ENCODE peak calls at places on chromosomes 12 and 14, in six cellular contexts. N, S, U, C, D and A are unnamed samples.

GRCh38 chr14:100653409-100653808 is 66.2 kb upstream of the BEGAIN start:
- DNase-seq in N (no peak), S (no peak), U (no peak), C (no peak), D (no peak), A (peak; percentile 58)

GRCh38 chr12:2064078-2064507 is 11.3 kb downstream of the CACNA1C start:
- DNase-seq in N (no peak), S (no peak), U (peak; percentile 35), C (no peak), D (no peak), A (no peak)

GRCh38 chr12:4910502-4911315 is 1.0 kb downstream of the KCNA1 start:
- DNase-seq in N (no peak), S (no peak), U (no peak), C (no peak), D (no peak), A (peak; percentile 43)

GRCh38 chr12:79844693-79845092 is 90.2 kb downstream of the PPP1R12A start:
- DNase-seq in N (peak; percentile 9), S (no peak), U (peak; percentile 77), C (no peak), D (no peak), A (no peak)

GRCh38 chr14:52106853-52107252 is 38.0 kb upstream of the NID2 start:
- DNase-seq in N (no peak), S (no peak), U (no peak), C (no peak), D (no peak), A (no peak)

GRCh38 chr14:62532186-62532585 is 513.1 kb downstream of the KCNH5 start:
- DNase-seq in N (no peak), S (no peak), U (no peak), C (no peak), D (no peak), A (no peak)

GRCh38 chr12:14567311-14568195 is at the start of gene PLBD1:
- DNase-seq in N (no peak), S (no peak), U (peak; percentile 43), C (peak; percentile 80), D (peak; percentile 91), A (peak; percentile 42)

GRCh38 chr12:6122211-6122610 is 2.3 kb downstream of the VWF start:
- DNase-seq in N (no peak), S (no peak), U (no peak), C (no peak), D (no peak), A (no peak)

GRCh38 chr12:89181271-89181920 is 170.9 kb downstream of the DUSP6 start:
- DNase-seq in N (peak; percentile 53), S (no peak), U (peak; percentile 87), C (no peak), D (no peak), A (no peak)

GRCh38 chr14:57769863-57770523 is 95.9 kb downstream of the SLC35F4 start:
- DNase-seq in N (no peak), S (no peak), U (no peak), C (no peak), D (no peak), A (no peak)

GRCh38 chr12:104720346-104721064 is 237.6 kb downstream of the SLC41A2 start:
- DNase-seq in N (no peak), S (no peak), U (no peak), C (no peak), D (no peak), A (no peak)

GRCh38 chr12:52202361-52203078 is 10.7 kb upstream of the KRT80 start:
- DNase-seq in N (no peak), S (no peak), U (peak; percentile 64), C (no peak), D (peak; percentile 86), A (peak; percentile 21)

GRCh38 chr12:118608770-118609344 is 232.5 kb downstream of the SUDS3 start:
- DNase-seq in N (no peak), S (no peak), U (no peak), C (no peak), D (no peak), A (no peak)

GRCh38 chr12:92398565-92399309 is 253.1 kb upstream of the BTG1 start:
- DNase-seq in N (no peak), S (no peak), U (no peak), C (no peak), D (no peak), A (no peak)

GRCh38 chr14:89973234-89973823 is 17.6 kb downstream of the TDP1 start:
- DNase-seq in N (no peak), S (no peak), U (peak; percentile 83), C (peak; percentile 51), D (no peak), A (peak; percentile 82)

GRCh38 chr12:128817115-128818015 is 6.4 kb downstream of the SLC15A4 start:
- DNase-seq in N (no peak), S (no peak), U (peak; percentile 60), C (peak; percentile 94), D (no peak), A (no peak)

GRCh38 chr12:22051114-22051698 is 5.2 kb downstream of the CMAS start:
- DNase-seq in N (no peak), S (no peak), U (no peak), C (no peak), D (no peak), A (no peak)

GRCh38 chr12:6570264-6570887 is 2.3 kb upstream of the NOP2 start:
- DNase-seq in N (no peak), S (no peak), U (peak; percentile 41), C (peak; percentile 52), D (no peak), A (peak; percentile 84)

GRCh38 chr12:50690923-50691322 is 73.0 kb upstream of the ATF1 start:
- DNase-seq in N (no peak), S (no peak), U (peak; percentile 79), C (peak; percentile 21), D (peak; percentile 80), A (no peak)

DNA sequence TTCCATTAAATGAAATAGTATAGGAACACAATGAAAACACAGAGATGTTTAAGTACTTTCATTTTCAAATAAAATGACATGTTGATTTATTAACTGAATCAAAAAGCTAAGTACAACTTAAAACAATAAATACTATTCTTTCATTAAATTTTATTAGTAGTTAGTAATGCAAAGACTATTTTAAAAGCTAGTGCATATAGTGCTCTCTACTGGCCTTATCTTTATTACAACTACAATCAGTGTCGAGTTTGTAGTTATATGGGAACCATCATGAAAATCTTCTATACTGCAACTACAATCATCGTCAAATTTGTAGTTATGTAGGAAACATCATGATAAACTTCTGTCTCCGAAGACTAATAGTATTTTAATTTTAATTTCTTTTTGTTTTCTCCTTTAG is 8.9 kb upstream of the LIN7A start:
- DNase-seq in N (no peak), S (no peak), U (peak; percentile 19), C (no peak), D (no peak), A (no peak)
- TF ChIP-seq CTCF in N (no peak), S (peak; percentile 63), U (peak; percentile 30), C (no peak), D (no peak), A (no peak)

DNA sequence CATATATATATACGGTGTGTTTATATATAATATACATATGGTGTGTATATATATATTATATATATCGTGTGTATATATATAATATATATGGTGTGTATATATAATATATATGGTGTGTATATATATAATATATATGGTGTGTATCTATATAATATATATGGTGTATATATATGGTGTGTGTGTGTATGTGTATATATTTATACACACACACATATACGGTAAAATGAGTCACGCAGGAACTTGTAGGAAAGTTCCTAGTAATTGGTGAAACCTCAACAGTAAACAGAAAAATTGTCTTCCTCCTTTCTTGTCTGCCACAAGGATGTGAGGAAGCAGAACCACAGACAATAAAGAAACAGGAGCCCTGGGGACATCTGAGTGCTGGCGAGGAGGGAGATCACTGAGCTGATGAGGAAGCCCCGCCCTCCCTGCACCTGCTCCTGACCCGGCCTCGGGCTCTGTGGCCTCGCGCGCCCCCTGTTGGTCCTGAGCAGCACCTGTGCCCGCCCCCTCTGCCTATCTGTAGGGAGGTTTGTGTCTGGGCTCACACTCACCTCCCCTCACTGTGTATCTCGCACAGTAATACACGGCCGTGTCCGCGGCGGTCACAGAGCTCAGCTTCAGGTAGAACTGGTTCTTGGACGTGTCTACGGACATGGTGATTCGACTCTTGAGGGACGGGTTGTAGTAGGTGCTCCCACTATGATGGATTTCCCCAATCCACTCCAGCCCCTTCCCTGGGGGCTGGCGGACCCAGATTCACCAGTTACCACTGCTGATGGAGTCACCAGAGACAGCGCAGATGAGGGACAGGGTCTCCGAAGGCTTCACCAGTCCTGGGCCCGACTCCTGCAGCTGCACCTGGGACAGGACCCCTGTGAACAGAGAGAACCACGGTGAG is 1079.4 kb downstream of the TMEM121 start:
- DNase-seq in N (no peak), S (no peak), U (no peak), C (no peak), D (no peak), A (no peak)
- TF ChIP-seq CTCF in N (peak; percentile 4), S (no peak), U (no peak), C (no peak), D (no peak), A (no peak)

GRCh38 chr14:34098045-34098984 is 147.4 kb upstream of the EGLN3 start:
- DNase-seq in N (peak; percentile 36), S (no peak), U (peak; percentile 71), C (no peak), D (no peak), A (peak; percentile 35)
- TF ChIP-seq CTCF in N (peak; percentile 70), S (peak; percentile 76), U (peak; percentile 74), C (peak; percentile 34), D (no peak), A (peak; percentile 38)

DNA sequence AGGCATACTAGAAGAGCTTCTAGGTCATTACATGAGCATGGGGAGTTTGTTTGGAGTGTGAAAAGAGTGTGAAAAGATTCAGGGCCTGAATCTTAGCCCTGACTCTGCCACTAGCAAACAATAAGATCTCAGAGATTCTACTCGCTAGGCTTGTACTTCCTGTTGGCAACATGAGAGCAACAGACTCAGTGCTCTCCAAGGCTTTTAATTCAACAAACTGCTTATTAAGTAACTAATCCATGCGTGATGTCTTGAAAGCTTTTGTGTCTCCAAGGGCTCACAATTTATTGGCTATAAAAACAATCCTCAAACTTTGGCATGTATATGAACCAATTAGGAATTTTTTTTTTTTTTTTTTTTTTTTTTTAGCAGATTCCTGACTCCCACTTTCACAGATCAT is 105.1 kb downstream of the STXBP6 start:
- DNase-seq in N (no peak), S (no peak), U (no peak), C (no peak), D (no peak), A (no peak)
- TF ChIP-seq CTCF in N (no peak), S (no peak), U (no peak), C (no peak), D (no peak), A (no peak)